ENCODE peak calls at places on chromosomes 1 and 21, in eight cellular contexts. X, E, U, H, Z, L, D and S are unnamed samples.

GRCh38 chr1:113118266-113118665 is 45.3 kb downstream of the LRIG2 start:
- DNase-seq in X (no peak), E (no peak), U (no peak), H (peak; percentile 76), Z (no peak), L (no peak), D (no peak), S (no peak)

GRCh38 chr1:56380556-56380955 is 198.8 kb downstream of the PLPP3 start:
- DNase-seq in X (no peak), E (no peak), U (no peak), H (no peak), Z (no peak), L (no peak), D (no peak), S (no peak)

GRCh38 chr1:25944986-25945385 is 38.8 kb upstream of the STMN1 start:
- DNase-seq in X (no peak), E (no peak), U (peak; percentile 45), H (peak; percentile 75), Z (no peak), L (no peak), D (no peak), S (no peak)

GRCh38 chr1:41023279-41023990 is 1.9 kb upstream of the SLFNL1 start:
- DNase-seq in X (no peak), E (no peak), U (no peak), H (peak; percentile 27), Z (no peak), L (no peak), D (no peak), S (no peak)

GRCh38 chr21:42238185-42238934 is 19.4 kb downstream of the ABCG1 start:
- DNase-seq in X (no peak), E (no peak), U (no peak), H (no peak), Z (peak; percentile 42), L (no peak), D (no peak), S (no peak)

GRCh38 chr1:147600119-147601111 is 59.1 kb downstream of the BCL9 start:
- DNase-seq in X (no peak), E (no peak), U (peak; percentile 66), H (peak; percentile 63), Z (peak; percentile 43), L (no peak), D (no peak), S (no peak)

GRCh38 chr1:110645962-110646735 is 28.6 kb downstream of the KCNA3 start:
- DNase-seq in X (no peak), E (no peak), U (peak; percentile 59), H (peak; percentile 59), Z (no peak), L (no peak), D (no peak), S (no peak)

GRCh38 chr1:228298471-228298870 is 90.6 kb downstream of the OBSCN start:
- DNase-seq in X (peak; percentile 54), E (no peak), U (no peak), H (no peak), Z (no peak), L (no peak), D (no peak), S (no peak)

GRCh38 chr21:33478182-33478581 is 1.6 kb downstream of the TMEM50B start:
- DNase-seq in X (no peak), E (no peak), U (no peak), H (no peak), Z (no peak), L (no peak), D (no peak), S (no peak)

GRCh38 chr1:159790237-159790917 is 9.6 kb downstream of the DUSP23 start:
- DNase-seq in X (no peak), E (no peak), U (peak; percentile 13), H (peak; percentile 49), Z (no peak), L (no peak), D (no peak), S (no peak)

GRCh38 chr1:117573386-117574040 is 32.3 kb upstream of the TENT5C start:
- DNase-seq in X (peak; percentile 16), E (no peak), U (no peak), H (peak; percentile 1), Z (no peak), L (no peak), D (no peak), S (no peak)

GRCh38 chr1:212814989-212815388 is 23.3 kb downstream of the TATDN3 start:
- DNase-seq in X (no peak), E (no peak), U (peak; percentile 45), H (peak; percentile 46), Z (peak; percentile 8), L (no peak), D (peak; percentile 35), S (no peak)

GRCh38 chr1:90821152-90821792 is 104.2 kb upstream of the BARHL2 start:
- DNase-seq in X (no peak), E (no peak), U (peak; percentile 11), H (peak; percentile 6), Z (no peak), L (no peak), D (no peak), S (no peak)

GRCh38 chr1:33072707-33073106 is 8.2 kb upstream of the AZIN2 start:
- DNase-seq in X (no peak), E (peak; percentile 20), U (no peak), H (peak; percentile 90), Z (no peak), L (no peak), D (no peak), S (no peak)

GRCh38 chr1:155158991-155159390 is 14.1 kb downstream of the KRTCAP2 start:
- DNase-seq in X (no peak), E (no peak), U (no peak), H (no peak), Z (no peak), L (no peak), D (no peak), S (no peak)

GRCh38 chr21:37936010-37936785 is 19.9 kb upstream of the KCNJ6 start:
- DNase-seq in X (no peak), E (no peak), U (no peak), H (no peak), Z (no peak), L (no peak), D (no peak), S (no peak)

GRCh38 chr1:218660678-218661053 is 315.5 kb downstream of the TGFB2 start:
- DNase-seq in X (no peak), E (no peak), U (peak; percentile 83), H (peak; percentile 85), Z (no peak), L (no peak), D (no peak), S (no peak)

GRCh38 chr1:20210736-20211405 is 24.6 kb upstream of the PLA2G2C start:
- DNase-seq in X (no peak), E (no peak), U (no peak), H (peak; percentile 5), Z (no peak), L (no peak), D (peak; percentile 73), S (no peak)

GRCh38 chr1:219438386-219438785 is 174.5 kb downstream of the ZC3H11B start:
- DNase-seq in X (no peak), E (no peak), U (no peak), H (no peak), Z (no peak), L (no peak), D (no peak), S (no peak)

GRCh38 chr1:154478639-154479038 is 23.4 kb upstream of the TDRD10 start:
- DNase-seq in X (no peak), E (no peak), U (no peak), H (peak; percentile 49), Z (peak; percentile 38), L (no peak), D (no peak), S (no peak)

GRCh38 chr1:184650177-184650866 is 104.3 kb downstream of the EDEM3 start:
- DNase-seq in X (no peak), E (no peak), U (no peak), H (no peak), Z (no peak), L (no peak), D (no peak), S (no peak)

GRCh38 chr1:91349524-91349923 is 55.1 kb downstream of the HFM1 start:
- DNase-seq in X (no peak), E (no peak), U (peak; percentile 3), H (no peak), Z (no peak), L (no peak), D (no peak), S (no peak)

GRCh38 chr1:44733784-44734183 is 2.8 kb upstream of the RNU5D-1 start:
- DNase-seq in X (no peak), E (no peak), U (no peak), H (no peak), Z (no peak), L (no peak), D (no peak), S (no peak)

GRCh38 chr1:150813028-150813707 is 5.1 kb upstream of the CTSK start:
- DNase-seq in X (peak; percentile 69), E (peak; percentile 45), U (peak; percentile 76), H (peak; percentile 79), Z (peak; percentile 4), L (no peak), D (no peak), S (peak; percentile 29)